ENCODE peak calls at places on chromosomes 11 and 22, in five cellular contexts. L is H9, P is neuronal stem cell, J is IMR-90, N is mesenchymal stem cell. M is an unnamed sample. For H3K79me1, the result is how much of the 10 kb centered on the place peaks cover.

GRCh38 chr11:111309516-111309915 is 11.2 kb downstream of the POU2AF3 start:
- DNase-seq in J (no peak), P (no peak), N (no peak), L (no peak), M (no peak)

GRCh38 chr22:17562906-17563870 is at the start of gene SLC25A18:
- DNase-seq in L (peak), J (no peak), N (peak), P (peak), M (peak)

GRCh38 chr22:39439170-39439569 is 17.6 kb upstream of the MGAT3 start:
- DNase-seq in P (no peak), L (no peak), N (peak), J (peak), M (no peak)

GRCh38 chr11:26847459-26847858 is 125.6 kb upstream of the SLC5A12 start:
- DNase-seq in J (no peak), N (no peak), L (no peak), P (no peak), M (no peak)

GRCh38 chr11:47331454-47332302 is 20.8 kb downstream of the MYBPC3 start:
- DNase-seq in L (no peak), P (no peak), N (no peak), J (no peak), M (no peak)

GRCh38 chr11:119952441-119952840 is 185.5 kb downstream of the TRIM29 start:
- DNase-seq in N (no peak), P (no peak), J (no peak), L (no peak), M (no peak)

GRCh38 chr11:94068764-94069163 is 47.6 kb downstream of the HEPHL1 start:
- DNase-seq in N (no peak), P (no peak), L (no peak), J (no peak), M (no peak)

GRCh38 chr11:75078233-75078632 is 18.4 kb downstream of the OR2AT4 start:
- DNase-seq in N (no peak), P (no peak), L (no peak), J (peak), M (peak)

GRCh38 chr11:34423300-34423699 is 15.4 kb upstream of the CAT start:
- DNase-seq in J (no peak), P (no peak), N (no peak), L (no peak), M (peak)

GRCh38 chr11:116730568-116730967 is 42.2 kb downstream of the BUD13 start:
- DNase-seq in P (no peak), J (no peak), N (no peak), L (no peak), M (no peak)

GRCh38 chr11:28596816-28597215 is 488.6 kb downstream of the METTL15 start:
- DNase-seq in L (no peak), N (no peak), P (no peak), J (no peak), M (no peak)

GRCh38 chr11:101269990-101270660 is 140.5 kb upstream of the PGR start:
- DNase-seq in P (no peak), N (no peak), J (no peak), L (no peak), M (no peak)

GRCh38 chr11:34114471-34114870 is 9.0 kb downstream of the NAT10 start:
- DNase-seq in P (no peak), J (no peak), N (no peak), L (no peak), M (no peak)

GRCh38 chr11:733072-733471 is 14.2 kb upstream of the TALDO1 start:
- DNase-seq in L (no peak), J (no peak), P (no peak), N (no peak), M (no peak)

GRCh38 chr22:25765801-25766200 is 23.8 kb downstream of the MYO18B start:
- DNase-seq in J (no peak), N (no peak), L (no peak), P (no peak), M (no peak)

GRCh38 chr11:41392591-41392990 is 66.9 kb downstream of the LRRC4C start:
- DNase-seq in P (peak), N (no peak), J (no peak), L (peak), M (peak)

GRCh38 chr22:49954991-49955580 is 5.5 kb upstream of the PIM3 start:
- DNase-seq in P (no peak), J (no peak), N (no peak), L (no peak), M (no peak)

GRCh38 chr22:29886601-29887000 is 3.6 kb downstream of the MTMR3 start:
- DNase-seq in L (no peak), J (no peak), N (no peak), P (no peak), M (no peak)

GRCh38 chr11:36507824-36508489 is 2.1 kb downstream of the TRAF6 start:
- DNase-seq in N (no peak), J (no peak), L (no peak), P (no peak), M (no peak)

DNA sequence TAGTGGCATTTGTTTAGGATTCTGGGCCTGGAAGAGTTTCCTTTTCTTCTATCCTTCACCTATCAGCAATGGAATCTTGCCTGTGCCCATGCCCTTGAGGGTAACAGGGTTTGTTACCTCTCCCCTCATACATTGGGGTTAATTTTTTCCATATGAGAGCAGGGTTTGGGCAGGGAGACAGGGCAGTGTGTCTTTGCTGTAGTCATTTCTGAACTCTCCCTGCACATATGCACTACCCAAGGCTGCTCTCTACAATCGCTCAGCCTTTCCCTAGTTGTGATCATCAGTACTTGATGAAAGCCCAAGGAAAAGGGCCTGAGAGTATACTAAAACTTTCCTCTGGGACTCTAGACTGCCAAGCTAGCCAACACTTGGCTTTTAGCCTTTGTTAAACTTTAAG is 95.7 kb downstream of the LRRC32 start:
- DNase-seq in L (no peak), N (no peak), P (no peak), J (no peak), M (no peak)
- H3K79me1 ChIP-seq in L (under half), N (under half), P (under half), J (under half), M (under half)

GRCh38 chr11:2818021-2818420 is 67.6 kb downstream of the CDKN1C start:
- DNase-seq in N (no peak), L (no peak), J (no peak), P (no peak), M (no peak)
- H2BK5ac ChIP-seq in N (no peak), L (no peak), J (no peak), P (no peak), M (no peak)

GRCh38 chr11:67508486-67509121 is 642 bp upstream of the CDK2AP2 start:
- DNase-seq in P (peak), N (peak), J (peak), L (peak), M (peak)
- H3K4ac ChIP-seq in P (no peak), N (peak), J (peak), L (no peak), M (no peak)

DNA sequence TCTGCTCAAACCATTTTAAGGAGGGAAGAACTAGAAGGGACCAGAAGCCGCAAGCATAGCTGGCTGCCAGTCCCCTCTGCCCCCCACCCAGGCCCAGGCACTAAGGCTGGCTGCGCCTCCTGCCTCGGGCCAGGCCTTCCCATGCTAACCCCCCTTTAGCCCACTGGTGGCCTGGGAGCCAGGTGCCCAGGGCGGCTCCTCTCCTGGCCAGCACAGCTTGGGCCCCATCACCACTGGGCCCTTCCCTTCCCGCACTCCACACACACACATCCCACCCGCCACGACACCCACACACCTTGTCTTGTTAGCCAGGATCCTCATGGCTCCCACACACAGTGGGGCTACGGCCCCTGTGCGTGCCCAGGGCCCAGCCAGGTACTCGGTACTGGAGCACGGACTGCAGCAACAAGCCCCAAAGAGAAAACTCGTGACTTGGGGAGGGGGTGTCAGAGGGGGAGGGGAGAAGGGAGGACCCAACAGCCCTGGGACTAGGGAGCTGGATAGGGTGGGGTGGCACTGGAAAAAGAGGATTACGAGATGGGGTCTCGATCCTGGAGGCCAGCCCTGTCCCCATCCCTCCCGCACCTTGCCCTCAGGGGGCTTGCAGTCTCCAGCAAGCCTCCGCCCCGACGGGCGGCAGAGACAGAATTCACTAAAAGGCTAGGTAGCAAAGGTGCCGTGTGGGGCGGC is 16.0 kb downstream of the BCL9L start:
- DNase-seq in N (no peak), J (no peak), L (peak), P (no peak), M (peak)
- H3K79me1 ChIP-seq in N (under half), J (under half), L (under half), P (under half), M (under half)

GRCh38 chr11:2208691-2209369 is 37.2 kb upstream of the TH start:
- DNase-seq in J (no peak), N (no peak), P (no peak), L (peak), M (no peak)
- H2BK5ac ChIP-seq in J (no peak), N (no peak), P (peak), L (no peak), M (no peak)

DNA sequence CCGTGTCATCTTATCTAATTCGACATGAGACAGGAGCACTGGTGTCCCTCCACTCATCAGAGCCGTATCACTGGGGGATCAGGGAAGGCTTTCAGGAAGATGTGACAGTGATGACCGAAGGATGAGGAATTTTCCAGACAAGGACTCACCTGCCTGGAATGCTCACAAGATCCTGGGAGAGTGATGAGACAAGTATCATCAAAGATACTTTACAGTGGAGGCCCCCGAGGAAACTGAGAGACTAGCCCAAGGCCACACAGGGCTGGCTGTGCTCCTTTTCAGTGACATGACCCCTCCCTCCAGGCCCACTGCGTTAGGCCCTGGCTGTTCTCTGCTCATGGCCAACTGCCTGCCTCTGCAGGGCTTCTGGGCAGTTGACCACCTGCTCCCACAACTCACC is 13.0 kb downstream of the CLPB start:
- DNase-seq in P (no peak), J (peak), L (no peak), N (no peak), M (peak)
- H3K4ac ChIP-seq in P (no peak), J (no peak), L (no peak), N (no peak), M (no peak)

M was measured in mesendoderm.